ENCODE peak calls at places on chromosomes 2 and 18, in seven cellular contexts. One of them, this sample, is unnamed.

GRCh38 chr18:50194623-50195532 is at the start of gene MYO5B:
- DNase-seq in Peyer's patch: peak; percentile 90
- DNase-seq in lower lobe of right lung: peak; percentile 90
- DNase-seq in A549: peak; percentile 13
- DNase-seq in SK-N-MC: no peak
- DNase-seq in cardiac muscle cell: peak; percentile 82
- DNase-seq in tibial artery: no peak
- DNase-seq in this sample: peak; percentile 90

GRCh38 chr2:219919506-219919905 is 292.1 kb downstream of the SLC4A3 start:
- DNase-seq in Peyer's patch: no peak
- DNase-seq in lower lobe of right lung: no peak
- DNase-seq in A549: no peak
- DNase-seq in SK-N-MC: no peak
- DNase-seq in cardiac muscle cell: no peak
- DNase-seq in tibial artery: no peak
- DNase-seq in this sample: no peak

GRCh38 chr2:38712871-38713270 is 38.3 kb downstream of the SRSF7 start:
- DNase-seq in Peyer's patch: no peak
- DNase-seq in lower lobe of right lung: no peak
- DNase-seq in A549: no peak
- DNase-seq in SK-N-MC: no peak
- DNase-seq in cardiac muscle cell: no peak
- DNase-seq in tibial artery: peak; percentile 7
- DNase-seq in this sample: no peak

GRCh38 chr2:239028253-239028619 is 180.4 kb downstream of the TWIST2 start:
- DNase-seq in Peyer's patch: no peak
- DNase-seq in lower lobe of right lung: no peak
- DNase-seq in A549: no peak
- DNase-seq in SK-N-MC: no peak
- DNase-seq in cardiac muscle cell: no peak
- DNase-seq in tibial artery: peak; percentile 51
- DNase-seq in this sample: no peak

GRCh38 chr2:22904126-22904684 is 480.8 kb upstream of the KLHL29 start:
- DNase-seq in Peyer's patch: peak; percentile 54
- DNase-seq in lower lobe of right lung: peak; percentile 48
- DNase-seq in A549: peak; percentile 19
- DNase-seq in SK-N-MC: peak; percentile 1
- DNase-seq in cardiac muscle cell: peak; percentile 71
- DNase-seq in tibial artery: no peak
- DNase-seq in this sample: peak; percentile 50

GRCh38 chr2:51919395-51919794 is 887.5 kb upstream of the NRXN1 start:
- DNase-seq in Peyer's patch: no peak
- DNase-seq in lower lobe of right lung: no peak
- DNase-seq in A549: no peak
- DNase-seq in SK-N-MC: no peak
- DNase-seq in cardiac muscle cell: no peak
- DNase-seq in tibial artery: no peak
- DNase-seq in this sample: no peak

GRCh38 chr2:240737958-240738357 is 46.3 kb downstream of the AQP12A start:
- DNase-seq in Peyer's patch: no peak
- DNase-seq in lower lobe of right lung: no peak
- DNase-seq in A549: no peak
- DNase-seq in SK-N-MC: no peak
- DNase-seq in cardiac muscle cell: no peak
- DNase-seq in tibial artery: no peak
- DNase-seq in this sample: no peak

GRCh38 chr2:85807756-85808155 is 54.0 kb downstream of the ATOH8 start:
- DNase-seq in Peyer's patch: no peak
- DNase-seq in lower lobe of right lung: no peak
- DNase-seq in A549: no peak
- DNase-seq in SK-N-MC: no peak
- DNase-seq in cardiac muscle cell: no peak
- DNase-seq in tibial artery: peak; percentile 28
- DNase-seq in this sample: no peak

GRCh38 chr2:28593356-28593755 is 97.5 kb downstream of the PLB1 start:
- DNase-seq in Peyer's patch: no peak
- DNase-seq in lower lobe of right lung: no peak
- DNase-seq in A549: no peak
- DNase-seq in SK-N-MC: no peak
- DNase-seq in cardiac muscle cell: no peak
- DNase-seq in tibial artery: no peak
- DNase-seq in this sample: no peak

GRCh38 chr2:726158-726557 is 49.0 kb upstream of the TMEM18 start:
- DNase-seq in Peyer's patch: no peak
- DNase-seq in lower lobe of right lung: no peak
- DNase-seq in A549: no peak
- DNase-seq in SK-N-MC: no peak
- DNase-seq in cardiac muscle cell: no peak
- DNase-seq in tibial artery: no peak
- DNase-seq in this sample: no peak
- H3K9me3 ChIP-seq in Peyer's patch: no peaks in the 10 kb centered on the region
- H3K9me3 ChIP-seq in lower lobe of right lung: no peaks in the 10 kb centered on the region
- H3K9me3 ChIP-seq in A549: no peaks in the 10 kb centered on the region
- H3K9me3 ChIP-seq in SK-N-MC: no peaks in the 10 kb centered on the region
- H3K9me3 ChIP-seq in cardiac muscle cell: no peaks in the 10 kb centered on the region
- H3K9me3 ChIP-seq in tibial artery: no peaks in the 10 kb centered on the region
- H3K9me3 ChIP-seq in this sample: no peaks in the 10 kb centered on the region

GRCh38 chr18:78733762-78734613 is 245.6 kb upstream of the SALL3 start:
- DNase-seq in Peyer's patch: no peak
- DNase-seq in lower lobe of right lung: no peak
- DNase-seq in A549: no peak
- DNase-seq in SK-N-MC: no peak
- DNase-seq in cardiac muscle cell: no peak
- DNase-seq in tibial artery: peak; percentile 35
- DNase-seq in this sample: no peak
- H3K9me3 ChIP-seq in Peyer's patch: no peaks in the 10 kb centered on the region
- H3K9me3 ChIP-seq in lower lobe of right lung: no peaks in the 10 kb centered on the region
- H3K9me3 ChIP-seq in A549: no peaks in the 10 kb centered on the region
- H3K9me3 ChIP-seq in SK-N-MC: no peaks in the 10 kb centered on the region
- H3K9me3 ChIP-seq in cardiac muscle cell: no peaks in the 10 kb centered on the region
- H3K9me3 ChIP-seq in tibial artery: no peaks in the 10 kb centered on the region
- H3K9me3 ChIP-seq in this sample: no peaks in the 10 kb centered on the region

GRCh38 chr18:14920976-14921375 is 173.0 kb downstream of the ANKRD30B start:
- DNase-seq in Peyer's patch: no peak
- DNase-seq in lower lobe of right lung: no peak
- DNase-seq in A549: no peak
- DNase-seq in SK-N-MC: no peak
- DNase-seq in cardiac muscle cell: no peak
- DNase-seq in tibial artery: no peak
- DNase-seq in this sample: no peak
- H3K9me3 ChIP-seq in Peyer's patch: no peaks in the 10 kb centered on the region
- H3K9me3 ChIP-seq in lower lobe of right lung: no peaks in the 10 kb centered on the region
- H3K9me3 ChIP-seq in A549: no peaks in the 10 kb centered on the region
- H3K9me3 ChIP-seq in SK-N-MC: no peaks in the 10 kb centered on the region
- H3K9me3 ChIP-seq in cardiac muscle cell: no peaks in the 10 kb centered on the region
- H3K9me3 ChIP-seq in tibial artery: no peaks in the 10 kb centered on the region
- H3K9me3 ChIP-seq in this sample: no peaks in the 10 kb centered on the region

GRCh38 chr18:14963246-14963645 is 215.3 kb downstream of the ANKRD30B start:
- DNase-seq in Peyer's patch: no peak
- DNase-seq in lower lobe of right lung: no peak
- DNase-seq in A549: no peak
- DNase-seq in SK-N-MC: no peak
- DNase-seq in cardiac muscle cell: no peak
- DNase-seq in tibial artery: no peak
- DNase-seq in this sample: no peak

GRCh38 chr18:14965553-14965952 is 217.6 kb downstream of the ANKRD30B start:
- DNase-seq in Peyer's patch: no peak
- DNase-seq in lower lobe of right lung: no peak
- DNase-seq in A549: no peak
- DNase-seq in SK-N-MC: no peak
- DNase-seq in cardiac muscle cell: no peak
- DNase-seq in tibial artery: no peak
- DNase-seq in this sample: no peak

GRCh38 chr18:14961991-14962390 is 214.0 kb downstream of the ANKRD30B start:
- DNase-seq in Peyer's patch: no peak
- DNase-seq in lower lobe of right lung: no peak
- DNase-seq in A549: no peak
- DNase-seq in SK-N-MC: no peak
- DNase-seq in cardiac muscle cell: no peak
- DNase-seq in tibial artery: no peak
- DNase-seq in this sample: no peak

GRCh38 chr18:14964002-14964401 is 216.0 kb downstream of the ANKRD30B start:
- DNase-seq in Peyer's patch: no peak
- DNase-seq in lower lobe of right lung: no peak
- DNase-seq in A549: no peak
- DNase-seq in SK-N-MC: no peak
- DNase-seq in cardiac muscle cell: no peak
- DNase-seq in tibial artery: no peak
- DNase-seq in this sample: no peak

GRCh38 chr18:14962626-14963025 is 214.7 kb downstream of the ANKRD30B start:
- DNase-seq in Peyer's patch: no peak
- DNase-seq in lower lobe of right lung: no peak
- DNase-seq in A549: no peak
- DNase-seq in SK-N-MC: no peak
- DNase-seq in cardiac muscle cell: no peak
- DNase-seq in tibial artery: no peak
- DNase-seq in this sample: no peak
- H3K9me3 ChIP-seq in Peyer's patch: no peaks in the 10 kb centered on the region
- H3K9me3 ChIP-seq in lower lobe of right lung: no peaks in the 10 kb centered on the region
- H3K9me3 ChIP-seq in A549: no peaks in the 10 kb centered on the region
- H3K9me3 ChIP-seq in SK-N-MC: no peaks in the 10 kb centered on the region
- H3K9me3 ChIP-seq in cardiac muscle cell: no peaks in the 10 kb centered on the region
- H3K9me3 ChIP-seq in tibial artery: no peaks in the 10 kb centered on the region
- H3K9me3 ChIP-seq in this sample: no peaks in the 10 kb centered on the region

GRCh38 chr2:204683384-204683783 is 138.1 kb downstream of the PARD3B start:
- DNase-seq in Peyer's patch: no peak
- DNase-seq in lower lobe of right lung: no peak
- DNase-seq in A549: no peak
- DNase-seq in SK-N-MC: no peak
- DNase-seq in cardiac muscle cell: no peak
- DNase-seq in tibial artery: no peak
- DNase-seq in this sample: no peak
- H3K9me3 ChIP-seq in Peyer's patch: no peaks in the 10 kb centered on the region
- H3K9me3 ChIP-seq in lower lobe of right lung: no peaks in the 10 kb centered on the region
- H3K9me3 ChIP-seq in A549: no peaks in the 10 kb centered on the region
- H3K9me3 ChIP-seq in SK-N-MC: no peaks in the 10 kb centered on the region
- H3K9me3 ChIP-seq in cardiac muscle cell: no peaks in the 10 kb centered on the region
- H3K9me3 ChIP-seq in tibial artery: no peaks in the 10 kb centered on the region
- H3K9me3 ChIP-seq in this sample: no peaks in the 10 kb centered on the region

GRCh38 chr2:35526741-35527140 is 828.8 kb upstream of the CRIM1 start:
- DNase-seq in Peyer's patch: no peak
- DNase-seq in lower lobe of right lung: no peak
- DNase-seq in A549: no peak
- DNase-seq in SK-N-MC: no peak
- DNase-seq in cardiac muscle cell: peak; percentile 52
- DNase-seq in tibial artery: no peak
- DNase-seq in this sample: no peak

GRCh38 chr2:35522434-35522833 is 833.1 kb upstream of the CRIM1 start:
- DNase-seq in Peyer's patch: no peak
- DNase-seq in lower lobe of right lung: no peak
- DNase-seq in A549: no peak
- DNase-seq in SK-N-MC: no peak
- DNase-seq in cardiac muscle cell: no peak
- DNase-seq in tibial artery: no peak
- DNase-seq in this sample: no peak
- H3K9me3 ChIP-seq in Peyer's patch: no peaks in the 10 kb centered on the region
- H3K9me3 ChIP-seq in lower lobe of right lung: no peaks in the 10 kb centered on the region
- H3K9me3 ChIP-seq in A549: peaks cover 4% of the 10 kb centered on the region
- H3K9me3 ChIP-seq in SK-N-MC: no peaks in the 10 kb centered on the region
- H3K9me3 ChIP-seq in cardiac muscle cell: peaks cover 2% of the 10 kb centered on the region
- H3K9me3 ChIP-seq in tibial artery: no peaks in the 10 kb centered on the region
- H3K9me3 ChIP-seq in this sample: no peaks in the 10 kb centered on the region

DNA sequence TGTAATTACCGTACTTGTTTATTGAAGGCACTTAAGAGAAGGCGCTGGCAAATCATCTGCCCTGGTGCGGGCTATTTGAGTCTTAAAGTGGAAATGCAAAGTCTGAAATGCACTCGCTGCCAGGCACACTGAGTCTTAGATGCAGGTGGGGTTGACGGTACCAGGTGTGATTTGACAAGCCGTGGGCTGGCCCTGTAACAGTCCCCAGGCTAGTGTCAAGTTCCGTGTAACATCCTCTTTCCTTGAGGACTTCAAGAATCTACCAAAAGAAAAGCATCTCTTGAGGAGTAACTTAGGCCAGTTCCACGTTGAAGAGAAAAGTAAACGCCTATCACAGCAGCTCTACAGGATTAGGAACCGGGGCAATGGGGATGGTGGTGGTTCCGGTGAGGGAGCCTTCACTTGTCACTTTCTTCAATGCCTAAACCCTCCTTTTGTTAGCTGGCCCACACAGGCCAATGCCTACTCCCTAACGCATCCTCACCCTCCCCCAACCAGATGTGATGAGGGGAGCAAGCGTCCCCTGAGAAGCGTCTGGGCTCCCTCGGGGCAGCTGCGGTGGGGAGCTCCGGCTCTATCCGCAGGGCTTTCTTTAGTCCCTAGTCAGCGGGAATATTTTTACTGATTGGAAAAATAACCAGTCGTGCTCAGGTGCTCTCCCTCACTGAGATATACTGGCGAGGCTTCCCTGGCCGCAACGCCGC is 1.5 kb upstream of the UGP2 start:
- DNase-seq in Peyer's patch: peak; percentile 47
- DNase-seq in lower lobe of right lung: no peak
- DNase-seq in A549: peak; percentile 30
- DNase-seq in SK-N-MC: no peak
- DNase-seq in cardiac muscle cell: no peak
- DNase-seq in tibial artery: no peak
- DNase-seq in this sample: no peak
- H3K9me3 ChIP-seq in Peyer's patch: no peaks in the 10 kb centered on the region
- H3K9me3 ChIP-seq in lower lobe of right lung: no peaks in the 10 kb centered on the region
- H3K9me3 ChIP-seq in A549: no peaks in the 10 kb centered on the region
- H3K9me3 ChIP-seq in SK-N-MC: no peaks in the 10 kb centered on the region
- H3K9me3 ChIP-seq in cardiac muscle cell: no peaks in the 10 kb centered on the region
- H3K9me3 ChIP-seq in tibial artery: no peaks in the 10 kb centered on the region
- H3K9me3 ChIP-seq in this sample: no peaks in the 10 kb centered on the region